ENCODE peak calls at places on chromosomes 16 and 17, in nine cellular contexts. M, W, I, D, O, N, E, R and Q are unnamed samples.

GRCh38 chr16:10979717-10980601 is 35.6 kb downstream of the CLEC16A start:
- DNase-seq in M (no peak), W (no peak), I (peak; percentile 51), D (peak; percentile 33), O (no peak), N (peak; percentile 83), E (no peak), R (no peak), Q (peak; percentile 78)

GRCh38 chr17:70105154-70105553 is 30.1 kb downstream of the KCNJ16 start:
- DNase-seq in M (no peak), W (no peak), I (peak; percentile 8), D (no peak), O (no peak), N (no peak), E (no peak), R (no peak), Q (no peak)

GRCh38 chr17:50534222-50534978 is 1.9 kb downstream of the EPN3 start:
- DNase-seq in M (peak; percentile 89), W (no peak), I (peak; percentile 29), D (peak; percentile 66), O (no peak), N (peak; percentile 87), E (no peak), R (peak; percentile 34), Q (no peak)

GRCh38 chr17:43979011-43979410 is 25.3 kb upstream of the PYY start:
- DNase-seq in M (no peak), W (no peak), I (no peak), D (no peak), O (no peak), N (no peak), E (no peak), R (no peak), Q (no peak)

GRCh38 chr16:24683847-24684493 is 45.5 kb upstream of the TNRC6A start:
- DNase-seq in M (no peak), W (no peak), I (no peak), D (no peak), O (no peak), N (no peak), E (no peak), R (no peak), Q (no peak)

GRCh38 chr16:67708368-67708771 is 10.7 kb downstream of the GFOD2 start:
- DNase-seq in M (no peak), W (no peak), I (no peak), D (no peak), O (peak; percentile 28), N (peak; percentile 60), E (peak; percentile 4), R (no peak), Q (no peak)

GRCh38 chr17:56697190-56697589 is 103.7 kb downstream of the NOG start:
- DNase-seq in M (no peak), W (no peak), I (peak; percentile 62), D (no peak), O (no peak), N (no peak), E (no peak), R (no peak), Q (no peak)

GRCh38 chr17:49227436-49228261 is 2.9 kb downstream of the PHOSPHO1 start:
- DNase-seq in M (peak; percentile 95), W (peak; percentile 10), I (peak; percentile 23), D (peak; percentile 83), O (peak; percentile 11), N (peak; percentile 69), E (peak; percentile 65), R (peak; percentile 68), Q (peak; percentile 66)

GRCh38 chr16:1825864-1826690 is 548 bp downstream of the HAGH start:
- DNase-seq in M (peak; percentile 80), W (no peak), I (peak; percentile 34), D (peak; percentile 90), O (no peak), N (peak; percentile 79), E (no peak), R (peak; percentile 55), Q (no peak)

GRCh38 chr17:20121359-20122235 is 112.4 kb downstream of the SPECC1 start:
- DNase-seq in M (no peak), W (peak; percentile 7), I (peak; percentile 26), D (peak; percentile 71), O (no peak), N (peak; percentile 67), E (peak; percentile 70), R (peak; percentile 69), Q (peak; percentile 60)

GRCh38 chr17:57370051-57370581 is 113.8 kb downstream of the MSI2 start:
- DNase-seq in M (no peak), W (peak; percentile 49), I (peak; percentile 83), D (peak; percentile 50), O (peak; percentile 41), N (peak; percentile 95), E (peak; percentile 90), R (peak; percentile 88), Q (no peak)

GRCh38 chr17:77489898-77490265 is 349.1 kb downstream of the SEC14L1 start:
- DNase-seq in M (peak; percentile 94), W (no peak), I (no peak), D (no peak), O (no peak), N (no peak), E (peak; percentile 63), R (no peak), Q (peak; percentile 68)

GRCh38 chr17:57311281-57312216 is 55.2 kb downstream of the MSI2 start:
- DNase-seq in M (no peak), W (no peak), I (no peak), D (no peak), O (no peak), N (peak; percentile 72), E (no peak), R (no peak), Q (no peak)

DNA sequence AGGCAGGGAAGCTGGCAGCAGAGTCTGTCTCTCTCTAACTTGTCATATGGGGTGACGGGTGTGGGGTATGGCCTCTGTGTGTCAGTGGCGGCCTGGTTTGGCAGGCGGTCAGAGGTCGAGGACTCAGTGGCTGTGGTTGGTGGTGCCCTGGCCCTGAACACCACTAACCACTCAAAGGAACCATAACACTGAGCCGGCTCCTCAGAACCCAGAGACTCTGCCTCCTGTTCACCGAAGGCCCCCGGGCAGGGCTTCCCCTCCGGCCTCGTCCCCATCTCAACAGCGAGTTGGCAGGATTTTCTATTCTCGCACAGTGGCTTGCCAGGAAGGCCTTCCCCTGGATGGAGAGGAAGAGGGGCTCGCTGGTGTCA is 638 bp downstream of the P2RX1 start:
- DNase-seq in M (no peak), W (no peak), I (no peak), D (no peak), O (no peak), N (no peak), E (no peak), R (no peak), Q (no peak)
- H3K4me3 ChIP-seq in M (no peak overlapping the region), W (no peak overlapping the region), I (no peak overlapping the region), D (no peak overlapping the region), O (no peak overlapping the region), N (no peak overlapping the region), E (no peak overlapping the region), R (no peak overlapping the region), Q (no peak overlapping the region)

GRCh38 chr17:45070001-45070400 is 8.9 kb downstream of the NMT1 start:
- DNase-seq in M (no peak), W (no peak), I (no peak), D (no peak), O (no peak), N (no peak), E (no peak), R (no peak), Q (no peak)

GRCh38 chr17:45073414-45074070 is 12.4 kb downstream of the NMT1 start:
- DNase-seq in M (no peak), W (peak; percentile 77), I (peak; percentile 71), D (peak; percentile 35), O (no peak), N (peak; percentile 30), E (peak; percentile 98), R (peak; percentile 88), Q (peak; percentile 48)

GRCh38 chr17:45070809-45071208 is 9.7 kb downstream of the NMT1 start:
- DNase-seq in M (no peak), W (no peak), I (no peak), D (no peak), O (no peak), N (peak; percentile 39), E (no peak), R (no peak), Q (no peak)
- H3K4me3 ChIP-seq in M (no peak overlapping the region), W (no peak overlapping the region), I (no peak overlapping the region), D (no peak overlapping the region), O (no peak overlapping the region), N (no peak overlapping the region), E (no peak overlapping the region), R (no peak overlapping the region), Q (no peak overlapping the region)

DNA sequence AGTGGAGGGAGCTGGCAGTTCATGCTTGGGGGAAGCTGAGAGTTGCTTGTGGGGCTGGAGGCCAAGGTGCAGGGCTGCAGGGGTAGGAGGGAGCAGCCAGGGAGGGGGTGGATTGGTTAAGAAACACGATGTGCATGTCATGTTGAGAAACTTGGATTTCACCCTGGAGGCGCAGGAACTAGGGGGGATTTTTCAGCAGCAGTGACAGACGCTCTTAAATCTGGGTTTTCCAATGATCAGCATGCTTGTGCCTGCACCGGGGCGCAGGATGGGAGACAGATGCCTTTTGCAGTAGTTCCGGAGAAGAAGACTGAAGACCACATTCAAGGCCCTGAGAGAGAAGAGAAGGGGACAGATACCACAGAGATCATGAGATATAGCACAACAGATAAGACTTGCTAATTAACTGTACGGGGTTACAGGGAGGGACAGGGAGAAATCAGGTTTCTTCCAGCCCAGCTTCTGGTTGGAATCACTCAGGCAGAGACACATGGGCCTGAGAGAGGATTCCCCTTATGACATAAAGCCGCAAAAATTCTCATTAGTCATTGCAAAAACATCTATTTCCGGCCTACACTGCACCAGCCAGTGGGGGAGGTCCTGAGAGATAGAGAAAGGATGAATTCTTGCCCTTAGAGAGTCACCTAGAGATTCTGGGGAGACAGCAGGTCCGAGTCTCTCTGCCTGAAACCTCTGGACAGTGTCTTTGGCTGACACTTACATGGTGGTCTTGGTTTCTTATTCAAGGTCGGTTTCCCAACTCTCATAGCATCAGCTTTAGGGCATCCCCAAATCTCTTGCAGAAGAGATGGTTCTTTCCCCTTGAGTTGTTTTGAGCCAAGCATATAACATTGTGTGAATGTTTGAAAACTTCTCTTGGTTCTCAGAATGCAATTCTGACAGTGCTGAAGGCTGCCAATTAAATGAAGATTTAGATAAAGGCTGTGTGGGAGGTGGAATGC is 27.1 kb downstream of the CDH13 start:
- DNase-seq in M (no peak), W (peak; percentile 80), I (peak; percentile 92), D (peak; percentile 66), O (peak; percentile 62), N (peak; percentile 87), E (peak; percentile 86), R (peak; percentile 97), Q (no peak)
- H3K4me3 ChIP-seq in M (no peak overlapping the region), W (peak overlapping the region; percentile 38), I (peak overlapping the region; percentile 34), D (no peak overlapping the region), O (no peak overlapping the region), N (no peak overlapping the region), E (peak overlapping the region; percentile 8), R (peak overlapping the region; percentile 12), Q (no peak overlapping the region)

DNA sequence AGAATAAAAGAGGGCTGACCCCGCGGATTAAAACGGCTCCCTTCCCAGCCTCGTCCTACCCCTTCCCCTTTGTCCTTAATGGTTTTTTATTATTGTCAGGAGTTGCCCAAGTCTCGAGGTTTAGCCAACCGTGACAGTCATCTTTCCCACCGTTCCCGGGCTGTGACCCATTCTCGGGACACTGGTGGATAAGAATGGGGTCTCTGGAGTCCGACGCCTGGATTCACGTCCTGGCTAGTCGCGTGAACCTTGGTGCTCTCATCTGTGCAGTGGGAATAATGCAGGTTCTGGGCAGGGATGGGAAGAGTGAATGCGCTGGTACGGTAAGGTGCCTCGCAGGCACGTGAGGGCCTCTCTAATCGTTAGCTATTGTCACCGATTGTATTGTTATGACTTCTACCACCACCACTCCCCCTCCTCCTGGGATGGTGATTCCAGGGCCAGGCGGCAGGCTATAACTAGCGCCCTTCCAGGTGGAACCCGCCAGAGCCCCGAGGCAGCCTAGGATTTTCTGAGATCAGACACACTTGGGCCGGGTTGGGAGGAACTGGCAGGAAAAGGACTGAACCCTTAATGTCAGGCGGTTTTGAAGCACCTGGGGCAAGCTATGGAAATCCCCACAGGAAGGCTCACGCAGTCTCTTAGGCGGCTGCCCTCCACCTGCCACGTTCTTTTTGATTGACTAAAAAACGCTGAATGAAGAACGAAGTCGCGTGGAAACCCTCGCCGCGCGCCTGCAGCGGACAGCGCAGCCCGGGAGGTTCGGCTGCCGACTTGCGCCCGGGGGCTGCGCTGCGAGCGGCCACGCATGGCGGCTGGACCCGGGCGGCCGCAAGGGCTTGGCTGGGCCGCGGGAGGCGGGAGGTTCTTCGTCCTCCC is 2.7 kb downstream of the HS3ST3B1 start:
- DNase-seq in M (peak; percentile 78), W (no peak), I (no peak), D (no peak), O (no peak), N (peak; percentile 8), E (peak; percentile 22), R (peak; percentile 47), Q (no peak)
- H3K4me3 ChIP-seq in M (no peak overlapping the region), W (peak overlapping the region; percentile 98), I (peak overlapping the region; percentile 91), D (peak overlapping the region; percentile 29), O (peak overlapping the region; percentile 86), N (no peak overlapping the region), E (peak overlapping the region; percentile 89), R (peak overlapping the region; percentile 100), Q (no peak overlapping the region)